ENCODE peak calls at places on chromosomes 11 and 22, in seven cellular contexts. One of them, this sample, is unnamed.

GRCh38 chr11:9663699-9664275 is at the start of gene SWAP70:
- DNase-seq in mammary epithelial cell: peak
- DNase-seq in astrocyte: peak
- DNase-seq in neural progenitor cell: peak
- DNase-seq in IMR-90: peak
- DNase-seq in neuronal stem cell: peak
- DNase-seq in fibroblast of lung: peak
- DNase-seq in this sample: peak

GRCh38 chr11:94148189-94148588 is 19.5 kb downstream of the PANX1 start:
- DNase-seq in mammary epithelial cell: no peak
- DNase-seq in neural progenitor cell: no peak
- DNase-seq in IMR-90: no peak
- DNase-seq in neuronal stem cell: no peak
- DNase-seq in fibroblast of lung: no peak
- DNase-seq in astrocyte: no peak
- DNase-seq in this sample: no peak

GRCh38 chr11:41720761-41721160 is 261.3 kb upstream of the LRRC4C start:
- DNase-seq in astrocyte: no peak
- DNase-seq in neural progenitor cell: peak
- DNase-seq in IMR-90: no peak
- DNase-seq in fibroblast of lung: no peak
- DNase-seq in mammary epithelial cell: no peak
- DNase-seq in neuronal stem cell: no peak
- DNase-seq in this sample: no peak

GRCh38 chr22:31866918-31867317 is 77.4 kb upstream of the YWHAH start:
- DNase-seq in mammary epithelial cell: no peak
- DNase-seq in fibroblast of lung: no peak
- DNase-seq in IMR-90: no peak
- DNase-seq in neural progenitor cell: no peak
- DNase-seq in astrocyte: no peak
- DNase-seq in neuronal stem cell: no peak
- DNase-seq in this sample: no peak

GRCh38 chr11:102653744-102654291 is 28.7 kb upstream of the MMP20 start:
- DNase-seq in neural progenitor cell: no peak
- DNase-seq in fibroblast of lung: peak
- DNase-seq in neuronal stem cell: no peak
- DNase-seq in astrocyte: peak
- DNase-seq in IMR-90: peak
- DNase-seq in mammary epithelial cell: peak
- DNase-seq in this sample: no peak

GRCh38 chr11:115645631-115646271 is 141.5 kb upstream of the CADM1 start:
- DNase-seq in neural progenitor cell: peak
- DNase-seq in astrocyte: no peak
- DNase-seq in neuronal stem cell: peak
- DNase-seq in fibroblast of lung: no peak
- DNase-seq in mammary epithelial cell: no peak
- DNase-seq in IMR-90: no peak
- DNase-seq in this sample: peak

GRCh38 chr11:65555693-65556231 is 2.4 kb downstream of the LTBP3 start:
- DNase-seq in astrocyte: peak
- DNase-seq in neural progenitor cell: no peak
- DNase-seq in neuronal stem cell: no peak
- DNase-seq in IMR-90: peak
- DNase-seq in fibroblast of lung: peak
- DNase-seq in mammary epithelial cell: peak
- DNase-seq in this sample: peak

GRCh38 chr11:36056160-36056751 is 112.4 kb downstream of the LDLRAD3 start:
- DNase-seq in fibroblast of lung: no peak
- DNase-seq in neuronal stem cell: no peak
- DNase-seq in astrocyte: no peak
- DNase-seq in IMR-90: peak
- DNase-seq in mammary epithelial cell: peak
- DNase-seq in neural progenitor cell: peak
- DNase-seq in this sample: no peak

GRCh38 chr11:20056109-20057054 is 103.9 kb downstream of the DBX1 start:
- DNase-seq in astrocyte: peak
- DNase-seq in neural progenitor cell: no peak
- DNase-seq in IMR-90: no peak
- DNase-seq in mammary epithelial cell: peak
- DNase-seq in fibroblast of lung: peak
- DNase-seq in neuronal stem cell: no peak
- DNase-seq in this sample: no peak

GRCh38 chr11:64120951-64121569 is 44.9 kb downstream of the MACROD1 start:
- DNase-seq in astrocyte: peak
- DNase-seq in IMR-90: peak
- DNase-seq in fibroblast of lung: peak
- DNase-seq in neural progenitor cell: no peak
- DNase-seq in mammary epithelial cell: peak
- DNase-seq in neuronal stem cell: no peak
- DNase-seq in this sample: peak

GRCh38 chr11:116517077-116517476 is 255.7 kb downstream of the BUD13 start:
- DNase-seq in fibroblast of lung: no peak
- DNase-seq in neural progenitor cell: no peak
- DNase-seq in astrocyte: no peak
- DNase-seq in mammary epithelial cell: no peak
- DNase-seq in IMR-90: no peak
- DNase-seq in neuronal stem cell: no peak
- DNase-seq in this sample: no peak

GRCh38 chr11:61293869-61294716 is 1.0 kb downstream of the VWCE start:
- DNase-seq in mammary epithelial cell: peak
- DNase-seq in neural progenitor cell: peak
- DNase-seq in neuronal stem cell: peak
- DNase-seq in fibroblast of lung: peak
- DNase-seq in IMR-90: peak
- DNase-seq in astrocyte: no peak
- DNase-seq in this sample: peak

GRCh38 chr11:23112987-23113886 is 253.0 kb upstream of the CCDC179 start:
- DNase-seq in IMR-90: peak
- DNase-seq in astrocyte: peak
- DNase-seq in neural progenitor cell: peak
- DNase-seq in mammary epithelial cell: peak
- DNase-seq in fibroblast of lung: peak
- DNase-seq in neuronal stem cell: peak
- DNase-seq in this sample: peak

GRCh38 chr22:24875862-24876506 is 70.0 kb downstream of the SGSM1 start:
- DNase-seq in neural progenitor cell: peak
- DNase-seq in fibroblast of lung: peak
- DNase-seq in mammary epithelial cell: no peak
- DNase-seq in IMR-90: no peak
- DNase-seq in astrocyte: no peak
- DNase-seq in neuronal stem cell: peak
- DNase-seq in this sample: peak

GRCh38 chr11:123018702-123019101 is 37.1 kb upstream of the BSX start:
- DNase-seq in IMR-90: no peak
- DNase-seq in mammary epithelial cell: no peak
- DNase-seq in neuronal stem cell: no peak
- DNase-seq in fibroblast of lung: no peak
- DNase-seq in neural progenitor cell: no peak
- DNase-seq in astrocyte: no peak
- DNase-seq in this sample: no peak

GRCh38 chr11:118310781-118311485 is 6.4 kb downstream of the CD3E start:
- DNase-seq in fibroblast of lung: no peak
- DNase-seq in mammary epithelial cell: no peak
- DNase-seq in neural progenitor cell: no peak
- DNase-seq in IMR-90: no peak
- DNase-seq in astrocyte: no peak
- DNase-seq in neuronal stem cell: no peak
- DNase-seq in this sample: no peak

GRCh38 chr22:17842386-17842785 is 68.1 kb upstream of the BID start:
- DNase-seq in neuronal stem cell: no peak
- DNase-seq in neural progenitor cell: no peak
- DNase-seq in fibroblast of lung: no peak
- DNase-seq in mammary epithelial cell: no peak
- DNase-seq in astrocyte: no peak
- DNase-seq in IMR-90: no peak
- DNase-seq in this sample: no peak

GRCh38 chr22:26550498-26551033 is 38.3 kb upstream of the TFIP11 start:
- DNase-seq in neuronal stem cell: no peak
- DNase-seq in fibroblast of lung: peak
- DNase-seq in mammary epithelial cell: no peak
- DNase-seq in neural progenitor cell: peak
- DNase-seq in astrocyte: peak
- DNase-seq in IMR-90: peak
- DNase-seq in this sample: peak

GRCh38 chr22:30015846-30016245 is 64.4 kb upstream of the HORMAD2 start:
- DNase-seq in neuronal stem cell: no peak
- DNase-seq in neural progenitor cell: no peak
- DNase-seq in fibroblast of lung: peak
- DNase-seq in IMR-90: peak
- DNase-seq in mammary epithelial cell: peak
- DNase-seq in astrocyte: peak
- DNase-seq in this sample: peak

GRCh38 chr11:110711448-110711775 is 825 bp downstream of the ARHGAP20 start:
- DNase-seq in neural progenitor cell: no peak
- DNase-seq in astrocyte: no peak
- DNase-seq in neuronal stem cell: no peak
- DNase-seq in fibroblast of lung: no peak
- DNase-seq in mammary epithelial cell: no peak
- DNase-seq in IMR-90: no peak
- DNase-seq in this sample: no peak

GRCh38 chr22:39518996-39519680 is 1.2 kb upstream of the ATF4 start:
- DNase-seq in IMR-90: peak
- DNase-seq in neural progenitor cell: peak
- DNase-seq in astrocyte: peak
- DNase-seq in neuronal stem cell: no peak
- DNase-seq in mammary epithelial cell: no peak
- DNase-seq in fibroblast of lung: peak
- DNase-seq in this sample: peak

DNA sequence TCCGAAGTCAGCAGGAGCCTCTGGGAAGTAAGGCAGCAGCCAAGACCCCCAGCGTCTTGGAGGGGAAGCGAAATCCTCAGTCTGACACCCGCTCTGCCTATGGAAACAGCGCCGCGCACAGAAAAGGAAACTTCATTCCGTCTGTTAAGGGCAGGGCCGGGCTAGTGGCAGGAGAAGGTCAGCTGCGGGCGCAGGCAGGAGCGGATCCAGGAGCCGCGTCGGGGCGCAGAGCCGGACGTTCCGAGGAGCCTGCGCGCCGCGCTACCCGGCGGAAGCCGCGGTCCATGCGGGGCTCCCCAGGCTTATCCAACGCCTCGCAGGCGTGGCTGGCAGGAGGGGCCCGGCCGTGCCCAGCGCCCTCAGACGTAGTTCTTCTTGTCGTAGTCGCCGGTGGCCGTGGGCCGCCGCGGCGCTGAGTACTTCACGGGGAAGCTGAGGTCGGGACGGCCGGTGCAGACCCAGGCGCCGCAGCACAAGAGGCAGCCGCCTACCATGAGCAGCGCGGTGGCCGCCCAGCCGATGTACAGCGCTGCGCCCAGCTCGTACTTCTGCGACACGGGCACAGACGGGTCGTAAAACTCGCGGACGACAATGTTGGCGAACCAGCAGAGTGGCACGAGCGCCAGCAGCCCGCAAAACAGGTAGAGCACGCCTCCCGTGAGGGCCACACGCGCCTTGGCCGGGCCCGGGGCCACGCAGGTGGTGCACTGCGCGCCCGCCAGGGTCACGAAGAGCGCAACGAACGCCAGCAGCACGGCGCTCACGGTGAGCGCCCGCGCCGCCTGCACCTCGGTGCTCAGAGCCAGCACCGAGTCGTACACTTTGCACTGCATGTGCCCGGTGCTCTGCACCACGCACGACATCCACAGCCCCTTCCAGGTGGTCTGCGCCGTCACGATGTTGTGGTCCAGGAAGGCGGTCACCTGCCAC is 705 bp downstream of the CLDN5 start:
- DNase-seq in IMR-90: peak
- DNase-seq in astrocyte: peak
- DNase-seq in neural progenitor cell: peak
- DNase-seq in mammary epithelial cell: peak
- DNase-seq in neuronal stem cell: peak
- DNase-seq in fibroblast of lung: peak
- DNase-seq in this sample: peak
- H3K4me3 ChIP-seq in IMR-90: peak
- H3K4me3 ChIP-seq in astrocyte: peak
- H3K4me3 ChIP-seq in neural progenitor cell: peak
- H3K4me3 ChIP-seq in mammary epithelial cell: no peak
- H3K4me3 ChIP-seq in neuronal stem cell: no peak
- H3K4me3 ChIP-seq in fibroblast of lung: no peak
- H3K4me3 ChIP-seq in this sample: peak

DNA sequence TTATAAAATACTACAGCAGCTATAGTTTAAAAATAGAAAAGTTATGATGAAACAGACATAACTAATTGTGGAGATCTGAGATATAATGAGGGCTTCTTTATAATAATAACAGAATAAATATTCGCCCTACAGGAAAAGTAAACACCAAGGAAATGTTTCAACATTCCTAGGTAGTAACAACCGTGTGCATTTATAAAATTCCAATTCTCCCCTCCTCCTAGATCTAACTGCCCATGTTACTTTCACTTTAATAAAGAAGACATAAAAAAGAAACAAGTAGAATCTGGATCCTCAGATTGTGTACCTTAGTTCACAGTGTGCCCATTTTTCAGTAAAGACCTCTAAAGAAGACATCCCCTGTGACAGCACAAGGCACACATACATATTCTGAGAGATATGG is 57.8 kb upstream of the MN1 start:
- DNase-seq in neural progenitor cell: no peak
- DNase-seq in IMR-90: peak
- DNase-seq in astrocyte: no peak
- DNase-seq in fibroblast of lung: no peak
- DNase-seq in mammary epithelial cell: no peak
- DNase-seq in neuronal stem cell: no peak
- DNase-seq in this sample: no peak
- H3K27ac ChIP-seq in neural progenitor cell: no peak
- H3K27ac ChIP-seq in IMR-90: peak
- H3K27ac ChIP-seq in astrocyte: no peak
- H3K27ac ChIP-seq in fibroblast of lung: peak
- H3K27ac ChIP-seq in mammary epithelial cell: no peak
- H3K27ac ChIP-seq in neuronal stem cell: no peak
- H3K27ac ChIP-seq in this sample: peak

GRCh38 chr22:37803636-37804371 is 3.9 kb upstream of the GCAT start:
- DNase-seq in IMR-90: no peak
- DNase-seq in mammary epithelial cell: no peak
- DNase-seq in neuronal stem cell: no peak
- DNase-seq in neural progenitor cell: peak
- DNase-seq in fibroblast of lung: no peak
- DNase-seq in astrocyte: no peak
- DNase-seq in this sample: peak
- H3K4me2 ChIP-seq in IMR-90: no peak
- H3K4me2 ChIP-seq in mammary epithelial cell: no peak
- H3K4me2 ChIP-seq in neuronal stem cell: peak
- H3K4me2 ChIP-seq in neural progenitor cell: peak
- H3K4me2 ChIP-seq in fibroblast of lung: peak
- H3K4me2 ChIP-seq in astrocyte: peak
- H3K4me2 ChIP-seq in this sample: peak

DNA sequence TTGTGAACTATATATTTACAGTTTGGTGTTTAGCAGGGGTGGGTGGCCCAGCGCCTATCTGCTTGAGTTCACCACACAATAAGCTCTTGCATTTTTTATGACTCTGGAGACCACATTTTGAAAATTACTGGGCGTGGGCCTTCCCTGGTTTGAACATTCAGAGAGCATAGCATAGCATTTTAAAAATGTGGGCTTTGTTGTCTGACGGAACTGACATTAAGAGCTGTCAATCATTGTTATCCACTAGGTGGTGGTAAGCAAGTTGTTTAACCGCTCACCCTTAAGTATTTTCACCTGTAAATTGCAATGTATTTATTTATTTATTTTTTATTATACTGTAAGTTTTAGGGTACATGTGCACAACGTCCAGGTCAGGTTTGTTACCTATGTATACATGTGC is 1.0 kb downstream of the NLRP14 start:
- DNase-seq in IMR-90: no peak
- DNase-seq in mammary epithelial cell: no peak
- DNase-seq in astrocyte: no peak
- DNase-seq in neuronal stem cell: no peak
- DNase-seq in fibroblast of lung: no peak
- DNase-seq in neural progenitor cell: no peak
- DNase-seq in this sample: no peak
- H3K4me3 ChIP-seq in IMR-90: no peak
- H3K4me3 ChIP-seq in mammary epithelial cell: no peak
- H3K4me3 ChIP-seq in astrocyte: no peak
- H3K4me3 ChIP-seq in neuronal stem cell: no peak
- H3K4me3 ChIP-seq in fibroblast of lung: no peak
- H3K4me3 ChIP-seq in neural progenitor cell: peak
- H3K4me3 ChIP-seq in this sample: no peak